ENCODE peak calls at places on chromosomes 13 and 19, in seven cellular contexts. W is lower lobe of right lung; K is uterus; M is CD8-positive, alpha-beta T cell; P is RWPE1; L is nephron progenitor cell; T is right lobe of liver. S is an unnamed sample.

GRCh38 chr19:42370068-42370520 is 20.0 kb downstream of the CNFN start:
- DNase-seq in L (no peak), P (no peak), K (no peak), M (no peak), T (no peak), W (no peak), S (no peak)

GRCh38 chr19:2816641-2817040 is 3.0 kb upstream of the ZNF554 start:
- DNase-seq in L (no peak), T (no peak), P (no peak), K (no peak), M (no peak), W (no peak), S (no peak)

GRCh38 chr19:45998834-45999233 is 3.6 kb downstream of the CCDC61 start:
- DNase-seq in L (no peak), K (no peak), M (no peak), P (no peak), W (no peak), T (no peak), S (no peak)

GRCh38 chr19:44051654-44052402 is at the start of gene ZNF223:
- DNase-seq in M (peak), K (peak), T (peak), L (peak), P (peak), W (peak), S (peak)

GRCh38 chr13:33744589-33745369 is 73.2 kb upstream of the RFC3 start:
- DNase-seq in K (no peak), W (peak), L (no peak), P (no peak), M (no peak), T (no peak), S (no peak)

GRCh38 chr19:35724560-35724959 is 6.8 kb downstream of the KMT2B start:
- DNase-seq in L (no peak), T (no peak), M (no peak), P (no peak), K (no peak), W (no peak), S (no peak)

GRCh38 chr13:34012354-34012753 is 194.4 kb downstream of the RFC3 start:
- DNase-seq in P (no peak), T (no peak), W (no peak), L (no peak), K (no peak), M (no peak), S (no peak)

GRCh38 chr19:31340059-31341025 is 8.9 kb downstream of the TSHZ3 start:
- DNase-seq in P (no peak), K (peak), T (no peak), M (no peak), L (no peak), W (no peak), S (no peak)

GRCh38 chr19:3606174-3606689 is 443 bp downstream of the TBXA2R start:
- DNase-seq in W (peak), T (peak), M (peak), K (no peak), L (no peak), P (no peak), S (no peak)

GRCh38 chr19:18053571-18054219 is 33.0 kb downstream of the IL12RB1 start:
- DNase-seq in M (no peak), L (no peak), T (no peak), W (no peak), K (no peak), P (no peak), S (no peak)

GRCh38 chr19:1503089-1503924 is 9.5 kb downstream of the ADAMTSL5 start:
- DNase-seq in L (peak), T (no peak), P (no peak), M (peak), W (peak), K (no peak), S (no peak)

GRCh38 chr13:23858586-23858985 is 30.6 kb downstream of the MIPEP start:
- DNase-seq in K (no peak), L (no peak), W (no peak), M (no peak), T (no peak), P (no peak), S (no peak)

GRCh38 chr13:25806304-25806974 is 245.4 kb downstream of the SHISA2 start:
- DNase-seq in L (no peak), P (no peak), T (no peak), W (no peak), M (no peak), K (no peak), S (no peak)

GRCh38 chr13:27971776-27972618 is 2.9 kb upstream of the CDX2 start:
- DNase-seq in W (no peak), M (no peak), T (no peak), K (no peak), L (no peak), P (no peak), S (no peak)

GRCh38 chr19:48444933-48445194 is 919 bp upstream of the GRWD1 start:
- DNase-seq in T (no peak), M (no peak), W (no peak), P (no peak), K (no peak), L (no peak), S (no peak)

GRCh38 chr19:16168465-16169081 is 4.8 kb downstream of the CIB3 start:
- DNase-seq in M (no peak), W (no peak), K (no peak), P (peak), T (no peak), L (no peak), S (no peak)

GRCh38 chr19:4014541-4015491 is 7.3 kb downstream of the PIAS4 start:
- DNase-seq in P (no peak), L (peak), M (peak), K (no peak), T (no peak), W (no peak), S (peak)

GRCh38 chr13:43368003-43368402 is 344.6 kb downstream of the DNAJC15 start:
- DNase-seq in P (no peak), W (no peak), M (no peak), K (no peak), T (no peak), L (no peak), S (no peak)

GRCh38 chr19:6737284-6737872 is at the start of gene GPR108:
- DNase-seq in K (peak), W (peak), T (peak), P (peak), L (peak), M (peak), S (peak)

GRCh38 chr13:46317120-46317519 is 69.9 kb downstream of the RUBCNL start:
- DNase-seq in L (no peak), T (no peak), W (no peak), P (no peak), M (no peak), K (no peak), S (no peak)
- TF ChIP-seq CTCF in L (no peak), T (no peak), W (no peak), P (no peak), M (no peak), K (no peak), S (peak)

GRCh38 chr13:100646030-100646673 is 28.4 kb downstream of the TMTC4 start:
- DNase-seq in M (no peak), P (peak), K (no peak), W (no peak), T (no peak), L (peak), S (no peak)
- TF ChIP-seq CTCF in M (no peak), P (no peak), K (no peak), W (no peak), T (no peak), L (peak), S (peak)

DNA sequence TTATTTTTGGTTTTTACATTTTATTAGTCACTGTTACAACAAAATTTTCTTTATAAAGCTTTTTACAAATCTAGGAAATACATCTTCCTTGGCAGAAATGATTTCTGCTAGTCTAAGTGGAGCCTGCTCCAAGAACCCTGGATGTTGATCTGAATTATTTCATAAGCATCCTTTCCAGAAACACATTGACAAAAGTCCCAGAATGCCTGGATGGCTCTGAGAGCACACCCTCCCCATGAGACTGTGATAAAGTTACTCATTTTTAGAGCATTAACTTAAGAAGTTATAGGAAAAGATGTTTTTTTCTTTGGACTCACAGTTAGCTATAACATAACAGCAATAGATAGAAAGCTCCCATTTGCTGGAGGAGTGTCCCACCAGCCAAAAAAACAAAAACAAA is 559.6 kb upstream of the SPRY2 start:
- DNase-seq in T (no peak), L (no peak), K (no peak), M (no peak), W (no peak), P (no peak), S (no peak)
- TF ChIP-seq CTCF in T (no peak), L (no peak), K (no peak), M (no peak), W (no peak), P (no peak), S (no peak)

GRCh38 chr19:41248895-41249294 is 15.3 kb upstream of the HNRNPUL1 start:
- DNase-seq in T (no peak), M (no peak), W (no peak), K (no peak), P (no peak), L (no peak), S (no peak)
- TF ChIP-seq CTCF in T (no peak), M (no peak), W (no peak), K (no peak), P (no peak), L (no peak), S (peak)

GRCh38 chr19:34257559-34257924 is 3.2 kb downstream of the GARRE1 start:
- DNase-seq in L (no peak), K (no peak), M (no peak), W (no peak), P (no peak), T (no peak), S (no peak)

GRCh38 chr19:34256835-34257558 is 2.6 kb downstream of the GARRE1 start:
- DNase-seq in T (no peak), P (no peak), K (no peak), M (no peak), L (no peak), W (no peak), S (no peak)

GRCh38 chr19:34255546-34255945 is 1.2 kb downstream of the GARRE1 start:
- DNase-seq in K (no peak), P (no peak), L (no peak), M (no peak), T (no peak), W (no peak), S (no peak)

GRCh38 chr19:34254552-34255432 is at the start of gene GARRE1:
- DNase-seq in P (peak), T (peak), W (peak), K (no peak), M (peak), L (peak), S (no peak)

GRCh38 chr19:34253711-34254551 is 423 bp upstream of the GARRE1 start:
- DNase-seq in P (peak), T (peak), W (peak), K (peak), M (peak), L (peak), S (no peak)
- TF ChIP-seq CTCF in P (no peak), T (no peak), W (no peak), K (no peak), M (no peak), L (no peak), S (peak)

S was measured in chondrocyte.